ENCODE peak calls at places on chromosomes 3 and 15, in seven cellular contexts. R, F, G, L, U, S and A are unnamed samples.

GRCh38 chr15:63495780-63496179 is 8.6 kb upstream of the USP3 start:
- DNase-seq in R (no peak), F (no peak), G (no peak), L (no peak), U (no peak), S (no peak), A (no peak)

GRCh38 chr15:78979456-78980320 is 34.8 kb upstream of the CTSH start:
- DNase-seq in R (peak), F (no peak), G (peak), L (no peak), U (no peak), S (peak), A (no peak)

GRCh38 chr15:69394556-69395282 is 19.4 kb upstream of the KIF23 start:
- DNase-seq in R (peak), F (peak), G (peak), L (peak), U (peak), S (peak), A (peak)

GRCh38 chr15:40976819-40977218 is 23.5 kb downstream of the CHAC1 start:
- DNase-seq in R (no peak), F (no peak), G (no peak), L (no peak), U (no peak), S (no peak), A (no peak)

GRCh38 chr15:48395532-48396011 is 64.3 kb downstream of the DUT start:
- DNase-seq in R (no peak), F (no peak), G (no peak), L (no peak), U (no peak), S (peak), A (peak)

GRCh38 chr3:127694467-127695215 is 21.9 kb downstream of the ABTB1 start:
- DNase-seq in R (no peak), F (peak), G (peak), L (no peak), U (peak), S (no peak), A (no peak)

GRCh38 chr3:127645371-127646015 is 16.5 kb downstream of the PODXL2 start:
- DNase-seq in R (no peak), F (no peak), G (no peak), L (no peak), U (no peak), S (no peak), A (no peak)

GRCh38 chr3:171971919-171972526 is 67.4 kb upstream of the FNDC3B start:
- DNase-seq in R (no peak), F (no peak), G (no peak), L (no peak), U (no peak), S (no peak), A (no peak)

GRCh38 chr15:83571820-83572707 is 81.9 kb upstream of the ADAMTSL3 start:
- DNase-seq in R (peak), F (no peak), G (no peak), L (no peak), U (no peak), S (no peak), A (no peak)

GRCh38 chr3:13125092-13126015 is 52.1 kb upstream of the IQSEC1 start:
- DNase-seq in R (no peak), F (peak), G (peak), L (no peak), U (no peak), S (no peak), A (no peak)

GRCh38 chr15:65917936-65918335 is 48.6 kb downstream of the RAB11A start:
- DNase-seq in R (no peak), F (no peak), G (no peak), L (no peak), U (no peak), S (no peak), A (no peak)

GRCh38 chr15:65914981-65915925 is 46.0 kb downstream of the RAB11A start:
- DNase-seq in R (no peak), F (no peak), G (no peak), L (no peak), U (no peak), S (no peak), A (no peak)

GRCh38 chr15:65917407-65917756 is 48.1 kb downstream of the RAB11A start:
- DNase-seq in R (no peak), F (no peak), G (no peak), L (no peak), U (no peak), S (no peak), A (no peak)

GRCh38 chr15:65916041-65916663 is 46.9 kb downstream of the RAB11A start:
- DNase-seq in R (no peak), F (no peak), G (no peak), L (no peak), U (no peak), S (no peak), A (no peak)

DNA sequence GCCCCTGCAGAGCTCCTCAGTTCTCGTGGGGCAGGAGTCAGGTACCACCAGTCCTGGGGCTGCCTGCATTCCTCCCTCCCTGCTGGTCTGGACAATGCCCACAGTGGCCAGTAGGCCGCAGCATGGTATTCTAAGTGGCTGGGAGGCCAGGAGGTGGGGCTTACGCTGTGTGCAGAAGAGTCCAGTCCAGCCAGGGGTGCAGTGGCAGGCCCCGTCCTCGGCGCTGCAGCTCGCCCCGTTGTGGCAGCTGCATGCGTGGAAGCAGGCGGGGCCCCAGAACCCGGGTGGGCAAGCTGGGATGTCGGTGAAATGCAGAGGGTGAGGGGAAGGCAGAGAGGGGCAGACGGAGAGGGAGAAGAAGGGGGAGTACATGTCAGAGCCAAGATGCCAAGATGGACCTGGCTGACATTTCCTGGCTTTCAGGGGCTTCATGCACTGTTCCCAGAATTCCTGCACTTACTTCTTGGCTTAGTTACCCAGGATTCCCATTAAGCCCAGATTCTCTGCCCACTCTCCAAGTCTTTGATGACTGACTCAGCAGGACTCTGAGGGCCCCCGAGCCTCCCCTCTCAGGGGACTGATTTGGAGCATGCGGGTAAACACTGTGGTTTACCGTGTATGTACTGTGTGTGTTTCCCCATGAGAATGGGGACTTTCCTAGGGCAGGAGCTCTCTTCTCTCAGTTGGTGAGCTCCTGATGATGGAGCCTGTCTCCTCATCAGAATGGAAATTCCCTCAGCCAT is 47.5 kb downstream of the RAB11A start:
- DNase-seq in R (peak), F (no peak), G (peak), L (no peak), U (no peak), S (peak), A (no peak)
- TF ChIP-seq CTCF in R (peak), F (no peak), G (peak), L (peak), U (no peak), S (peak), A (peak)

DNA sequence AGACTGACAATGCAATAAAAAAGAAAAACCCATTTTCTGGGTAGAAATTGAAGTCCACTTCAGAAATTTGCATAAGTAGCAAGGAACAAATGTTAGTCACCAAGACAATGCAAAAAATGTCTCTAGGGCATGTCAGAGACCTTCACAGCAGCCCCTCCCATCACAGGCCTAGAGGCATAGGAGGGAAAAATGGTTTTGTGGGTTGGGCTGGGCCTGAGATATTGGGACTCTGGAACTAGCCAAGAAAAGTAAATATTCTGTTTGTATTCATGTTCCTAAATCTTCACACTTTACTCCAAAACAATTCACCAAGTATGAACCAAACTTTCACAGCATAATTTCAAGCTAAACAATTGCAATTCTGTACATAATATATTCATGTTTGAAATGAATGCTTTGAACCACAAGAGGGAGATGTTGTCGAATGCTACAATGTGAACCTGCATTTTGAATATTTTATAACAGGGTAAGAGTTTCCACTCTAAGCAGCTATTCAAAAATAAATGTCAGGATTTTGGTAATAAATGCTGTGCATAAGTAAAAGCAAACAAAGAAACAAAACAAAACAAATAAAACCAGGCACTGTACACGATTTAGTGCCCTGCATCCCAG is 429.2 kb downstream of the OTOL1 start:
- DNase-seq in R (no peak), F (no peak), G (no peak), L (no peak), U (no peak), S (no peak), A (no peak)
- TF ChIP-seq CTCF in R (no peak), F (no peak), G (no peak), L (peak), U (no peak), S (no peak), A (no peak)

DNA sequence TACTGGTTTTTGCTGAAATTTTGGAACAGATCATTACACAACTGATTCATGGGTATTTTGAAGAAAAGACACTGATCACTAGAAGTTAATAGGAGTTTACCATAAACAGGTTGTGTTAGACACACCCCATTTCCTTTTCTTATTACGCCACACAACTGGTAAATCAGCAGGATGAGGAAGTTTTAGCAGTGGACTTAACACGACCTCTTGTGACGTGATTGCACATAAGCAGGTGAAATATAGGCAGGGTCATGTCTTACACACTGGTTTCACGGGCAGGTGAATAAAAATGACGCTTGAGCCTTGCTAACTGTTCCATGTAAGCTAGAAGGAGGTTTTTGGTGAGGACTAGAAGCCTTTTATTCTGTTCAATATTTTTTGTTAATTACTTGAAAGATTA is 27.1 kb upstream of the TPRG1 start:
- DNase-seq in R (no peak), F (no peak), G (no peak), L (no peak), U (no peak), S (no peak), A (no peak)
- TF ChIP-seq CTCF in R (no peak), F (no peak), G (no peak), L (no peak), U (peak), S (peak), A (no peak)

DNA sequence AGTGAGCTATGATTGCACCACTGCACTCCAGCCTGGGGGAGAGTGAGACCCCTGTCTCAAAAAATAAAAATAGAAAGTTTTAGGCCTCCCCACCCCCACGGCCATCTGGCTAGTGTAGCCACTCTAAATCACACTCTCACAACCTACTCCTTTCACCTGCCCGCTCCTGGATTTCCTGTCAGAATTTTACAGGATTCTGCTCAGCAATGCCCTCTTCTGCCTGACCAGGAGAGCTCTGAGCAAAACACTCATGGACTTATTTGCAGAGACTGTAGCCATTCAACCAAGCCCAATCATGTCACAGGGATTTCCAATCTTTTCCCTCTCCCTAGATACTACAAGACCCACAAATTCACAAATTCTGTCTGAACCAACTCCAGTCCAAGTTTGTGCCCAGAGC is 242.6 kb upstream of the TPRG1 start:
- DNase-seq in R (no peak), F (no peak), G (no peak), L (no peak), U (no peak), S (no peak), A (no peak)
- TF ChIP-seq CTCF in R (no peak), F (no peak), G (no peak), L (no peak), U (no peak), S (no peak), A (peak)

GRCh38 chr3:122258757-122259371 is 66.2 kb upstream of the CSTA start:
- DNase-seq in R (peak), F (peak), G (peak), L (no peak), U (no peak), S (no peak), A (peak)
- TF ChIP-seq CTCF in R (peak), F (peak), G (no peak), L (peak), U (peak), S (no peak), A (peak)

GRCh38 chr3:7407107-7407506 is 546.2 kb downstream of the GRM7 start:
- DNase-seq in R (no peak), F (no peak), G (no peak), L (no peak), U (no peak), S (no peak), A (no peak)
- TF ChIP-seq CTCF in R (no peak), F (no peak), G (no peak), L (peak), U (no peak), S (no peak), A (no peak)

GRCh38 chr15:100651253-100651652 is 48.9 kb downstream of the ASB7 start:
- DNase-seq in R (no peak), F (no peak), G (no peak), L (no peak), U (no peak), S (no peak), A (no peak)

GRCh38 chr15:100653608-100654007 is 51.2 kb downstream of the ASB7 start:
- DNase-seq in R (no peak), F (no peak), G (no peak), L (no peak), U (no peak), S (no peak), A (no peak)

GRCh38 chr15:100650685-100651084 is 48.3 kb downstream of the ASB7 start:
- DNase-seq in R (no peak), F (no peak), G (no peak), L (no peak), U (no peak), S (no peak), A (no peak)
- TF ChIP-seq CTCF in R (no peak), F (no peak), G (no peak), L (no peak), U (no peak), S (no peak), A (no peak)